ENCODE peak calls at places on chromosomes 12 and 14, in six cellular contexts. A, P, S, M, B and E are unnamed samples.

GRCh38 chr14:100914597-100915021 is 11.1 kb upstream of the RTL1 start:
- DNase-seq in P (no peak), S (peak; percentile 26), A (no peak), M (no peak), B (no peak), E (no peak)

GRCh38 chr14:95514131-95515079 is 2.0 kb downstream of the SYNE3 start:
- DNase-seq in M (no peak), P (no peak), S (no peak), A (no peak), B (no peak), E (no peak)

GRCh38 chr12:123971770-123972447 is 722 bp downstream of the CCDC92 start:
- DNase-seq in B (peak; percentile 50), A (peak; percentile 53), S (peak; percentile 50), M (peak; percentile 23), P (peak; percentile 96), E (peak; percentile 44)

GRCh38 chr14:68711551-68712437 is 81.1 kb downstream of the ZFP36L1 start:
- DNase-seq in A (no peak), S (no peak), B (no peak), P (no peak), M (peak; percentile 17), E (peak; percentile 26)

GRCh38 chr12:62098131-62098530 is 162.1 kb upstream of the USP15 start:
- DNase-seq in M (no peak), A (no peak), P (no peak), B (no peak), S (no peak), E (no peak)

GRCh38 chr12:124689585-124689984 is 122.2 kb upstream of the NCOR2 start:
- DNase-seq in B (no peak), A (no peak), M (no peak), S (no peak), P (no peak), E (no peak)

GRCh38 chr14:22656945-22657711 is 13.0 kb upstream of the OR6J1 start:
- DNase-seq in A (peak; percentile 44), S (no peak), P (no peak), M (no peak), B (no peak), E (no peak)

GRCh38 chr12:93972411-93973208 is 175.8 kb upstream of the PLXNC1 start:
- DNase-seq in A (no peak), B (no peak), P (no peak), M (no peak), S (peak; percentile 76), E (no peak)

GRCh38 chr14:50025776-50026175 is 90.6 kb downstream of the VCPKMT start:
- DNase-seq in B (no peak), P (no peak), S (no peak), A (no peak), M (no peak), E (no peak)